ENCODE peak calls at places on chromosomes 4 and X, in nine cellular contexts. X is heart left ventricle; R is psoas muscle; W is tibial nerve; D is CD4-positive, alpha-beta memory T cell; K is Peyer's patch; S is K562; A is Panc1; M is SK-N-SH. Z is an unnamed sample. For H3K4me1 and H3K36me3, the result is how much of the 10 kb centered on the place peaks cover.

GRCh38 chr4:173991814-173992213 is 291.7 kb downstream of the FBXO8 start:
- DNase-seq in X (no peak), R (no peak), W (no peak), D (no peak), K (no peak), S (no peak), A (no peak), M (no peak), Z (no peak)

GRCh38 chr4:185717018-185717726 is 94.8 kb downstream of the SORBS2 start:
- DNase-seq in X (peak), R (no peak), W (no peak), D (no peak), K (no peak), S (no peak), A (no peak), M (no peak), Z (no peak)

GRCh38 chrX:95885074-95885473 is 799.6 kb upstream of the DIAPH2 start:
- DNase-seq in X (no peak), R (no peak), W (no peak), D (no peak), K (no peak), S (no peak), A (no peak), M (no peak), Z (no peak)

GRCh38 chrX:12955882-12956703 is 18.8 kb upstream of the TMSB4X start:
- DNase-seq in X (peak), R (peak), W (no peak), D (peak), K (no peak), S (peak), A (no peak), M (no peak), Z (no peak)

GRCh38 chr4:40915318-40916217 is 165.8 kb downstream of the NSUN7 start:
- DNase-seq in X (no peak), R (no peak), W (no peak), D (no peak), K (no peak), S (no peak), A (no peak), M (no peak), Z (no peak)

GRCh38 chr4:78606035-78606434 is 54.5 kb downstream of the ANXA3 start:
- DNase-seq in X (no peak), R (no peak), W (no peak), D (no peak), K (no peak), S (no peak), A (no peak), M (no peak), Z (no peak)

GRCh38 chrX:113399501-113400192 is 559.0 kb upstream of the AMOT start:
- DNase-seq in X (no peak), R (no peak), W (no peak), D (no peak), K (no peak), S (no peak), A (peak), M (no peak), Z (no peak)

GRCh38 chrX:17380221-17380620 is 5.2 kb downstream of the NHS start:
- DNase-seq in X (no peak), R (no peak), W (no peak), D (no peak), K (no peak), S (no peak), A (no peak), M (no peak), Z (no peak)

GRCh38 chr4:125104616-125105015 is 210.1 kb upstream of the FAT4 start:
- DNase-seq in X (no peak), R (no peak), W (no peak), D (no peak), K (no peak), S (no peak), A (no peak), M (no peak), Z (no peak)

GRCh38 chrX:19513383-19513782 is 1.9 kb downstream of the MAP3K15 start:
- DNase-seq in X (no peak), R (no peak), W (no peak), D (no peak), K (no peak), S (no peak), A (no peak), M (peak), Z (no peak)

GRCh38 chr4:150583287-150584197 is 1.6 kb downstream of the MAB21L2 start:
- DNase-seq in X (peak), R (peak), W (no peak), D (no peak), K (peak), S (no peak), A (no peak), M (peak), Z (no peak)

GRCh38 chrX:46559062-46559461 is 13.8 kb upstream of the ZNF674 start:
- DNase-seq in X (no peak), R (no peak), W (no peak), D (no peak), K (no peak), S (no peak), A (no peak), M (no peak), Z (no peak)

GRCh38 chr4:26048378-26048882 is 134.4 kb downstream of the SMIM20 start:
- DNase-seq in X (peak), R (peak), W (peak), D (no peak), K (no peak), S (no peak), A (no peak), M (peak), Z (no peak)

GRCh38 chr4:73236151-73236550 is 22.4 kb downstream of the ANKRD17 start:
- DNase-seq in X (no peak), R (no peak), W (no peak), D (no peak), K (no peak), S (no peak), A (no peak), M (no peak), Z (no peak)

GRCh38 chr4:6892190-6892908 is 17.3 kb upstream of the TBC1D14 start:
- DNase-seq in X (peak), R (peak), W (peak), D (peak), K (peak), S (peak), A (no peak), M (no peak), Z (peak)

GRCh38 chr4:80322716-80323115 is 12.8 kb upstream of the CFAP299 start:
- DNase-seq in X (no peak), R (no peak), W (no peak), D (no peak), K (no peak), S (peak), A (no peak), M (no peak), Z (no peak)

GRCh38 chr4:36337665-36338064 is 56.2 kb downstream of the DTHD1 start:
- DNase-seq in X (no peak), R (no peak), W (no peak), D (no peak), K (no peak), S (no peak), A (no peak), M (no peak), Z (no peak)

GRCh38 chr4:183852910-183853555 is 52.1 kb upstream of the STOX2 start:
- DNase-seq in X (no peak), R (no peak), W (no peak), D (no peak), K (no peak), S (no peak), A (no peak), M (no peak), Z (no peak)

GRCh38 chrX:48532201-48532600 is 7.3 kb upstream of the TBC1D25 start:
- DNase-seq in X (no peak), R (no peak), W (no peak), D (no peak), K (no peak), S (peak), A (no peak), M (no peak), Z (no peak)

GRCh38 chr4:147822128-147822527 is 90.2 kb downstream of the ARHGAP10 start:
- DNase-seq in X (peak), R (peak), W (peak), D (no peak), K (no peak), S (no peak), A (no peak), M (no peak), Z (no peak)

GRCh38 chr4:174423257-174423944 is 98.9 kb downstream of the HPGD start:
- DNase-seq in X (peak), R (peak), W (no peak), D (no peak), K (no peak), S (peak), A (peak), M (no peak), Z (no peak)

GRCh38 chr4:54539500-54540029 is 118.2 kb upstream of the KIT start:
- DNase-seq in X (peak), R (peak), W (peak), D (no peak), K (peak), S (peak), A (no peak), M (peak), Z (no peak)

GRCh38 chrX:47587091-47587891 is 5.1 kb downstream of the TIMP1 start:
- DNase-seq in X (no peak), R (no peak), W (no peak), D (no peak), K (no peak), S (no peak), A (no peak), M (no peak), Z (no peak)

GRCh38 chrX:41338422-41338821 is 4.5 kb downstream of the DDX3X start:
- DNase-seq in X (no peak), R (no peak), W (no peak), D (no peak), K (no peak), S (no peak), A (no peak), M (no peak), Z (no peak)

GRCh38 chrX:21481761-21482160 is 107.5 kb downstream of the CNKSR2 start:
- DNase-seq in X (no peak), R (no peak), W (no peak), D (no peak), K (no peak), S (no peak), A (no peak), M (no peak), Z (no peak)

GRCh38 chr4:120862432-120862831 is 60.1 kb downstream of the PRDM5 start:
- DNase-seq in X (no peak), R (no peak), W (no peak), D (no peak), K (no peak), S (no peak), A (no peak), M (no peak), Z (no peak)

GRCh38 chr4:148112231-148112982 is 329.8 kb downstream of the NR3C2 start:
- DNase-seq in X (no peak), R (no peak), W (no peak), D (no peak), K (no peak), S (no peak), A (no peak), M (no peak), Z (peak)

GRCh38 chr4:37528161-37528560 is 158.0 kb downstream of the RELL1 start:
- DNase-seq in X (no peak), R (no peak), W (no peak), D (no peak), K (no peak), S (no peak), A (no peak), M (no peak), Z (no peak)

GRCh38 chr4:55736605-55737183 is 82.9 kb upstream of the EXOC1L start:
- DNase-seq in X (no peak), R (no peak), W (no peak), D (peak), K (no peak), S (peak), A (no peak), M (peak), Z (no peak)

GRCh38 chrX:7996414-7996813 is 69.2 kb upstream of the PNPLA4 start:
- DNase-seq in X (no peak), R (no peak), W (peak), D (peak), K (no peak), S (peak), A (peak), M (peak), Z (no peak)

GRCh38 chrX:17689971-17690409 is 47.3 kb upstream of the SCML1 start:
- DNase-seq in X (no peak), R (no peak), W (no peak), D (peak), K (no peak), S (peak), A (peak), M (peak), Z (no peak)

GRCh38 chrX:72304877-72305276 is 837 bp downstream of the CITED1 start:
- DNase-seq in X (no peak), R (no peak), W (no peak), D (no peak), K (no peak), S (no peak), A (no peak), M (peak), Z (no peak)

GRCh38 chr4:61772116-61772515 is 572.0 kb downstream of the ADGRL3 start:
- DNase-seq in X (no peak), R (no peak), W (no peak), D (no peak), K (no peak), S (no peak), A (no peak), M (no peak), Z (no peak)

GRCh38 chrX:32530802-32531403 is 680.4 kb downstream of the DMD start:
- DNase-seq in X (no peak), R (no peak), W (no peak), D (peak), K (no peak), S (peak), A (no peak), M (no peak), Z (no peak)

GRCh38 chr4:77120888-77121508 is 36.0 kb upstream of the CCNG2 start:
- DNase-seq in X (no peak), R (no peak), W (no peak), D (no peak), K (no peak), S (no peak), A (no peak), M (no peak), Z (no peak)

GRCh38 chr4:151329217-151330007 is 4.0 kb upstream of the SH3D19 start:
- DNase-seq in X (no peak), R (no peak), W (no peak), D (no peak), K (no peak), S (no peak), A (peak), M (no peak), Z (no peak)

GRCh38 chrX:21373637-21374162 is 518 bp upstream of the CNKSR2 start:
- DNase-seq in X (peak), R (no peak), W (no peak), D (no peak), K (no peak), S (no peak), A (no peak), M (no peak), Z (peak)

DNA sequence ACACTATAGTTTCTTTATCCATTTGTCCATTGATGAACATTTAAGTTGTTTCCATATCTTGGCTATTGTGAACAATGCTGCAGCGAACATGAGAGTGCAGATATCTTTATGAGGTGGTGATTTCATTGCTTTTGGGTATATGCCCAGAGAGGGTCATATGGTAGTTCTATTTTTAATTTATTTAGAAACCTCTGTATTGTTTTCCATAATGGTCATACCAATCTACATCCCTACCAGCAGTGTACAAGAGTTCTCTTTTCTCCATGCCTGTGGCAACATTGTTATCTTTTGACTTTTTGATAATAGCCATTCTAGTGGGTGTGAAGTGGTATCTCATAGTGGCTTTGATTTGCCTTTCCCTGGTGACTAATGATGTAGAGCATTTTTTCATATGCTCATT is 48.8 kb downstream of the EDA start:
- DNase-seq in X (no peak), R (no peak), W (no peak), D (no peak), K (no peak), S (no peak), A (no peak), M (no peak), Z (no peak)
- H3K4me1 ChIP-seq in X (under half), R (under half), W (under half), D (under half), K (under half), S (under half), A (under half), M (under half), Z (under half)

GRCh38 chr4:1825326-1825725 is 30.6 kb downstream of the LETM1 start:
- DNase-seq in X (peak), R (no peak), W (no peak), D (no peak), K (no peak), S (no peak), A (no peak), M (peak), Z (no peak)
- H3K36me3 ChIP-seq in X (under half), R (under half), W (under half), D (under half), K (half or more), S (half or more), A (under half), M (under half), Z (under half)

GRCh38 chr4:88015659-88016295 is 8.3 kb downstream of the PKD2 start:
- DNase-seq in X (no peak), R (no peak), W (no peak), D (no peak), K (no peak), S (no peak), A (no peak), M (no peak), Z (no peak)

GRCh38 chr4:88022289-88022688 is 14.9 kb downstream of the PKD2 start:
- DNase-seq in X (no peak), R (no peak), W (no peak), D (no peak), K (no peak), S (no peak), A (no peak), M (no peak), Z (no peak)

GRCh38 chr4:88021824-88022223 is 14.4 kb downstream of the PKD2 start:
- DNase-seq in X (no peak), R (no peak), W (no peak), D (no peak), K (no peak), S (no peak), A (no peak), M (no peak), Z (no peak)

GRCh38 chr4:88017516-88018302 is 10.3 kb downstream of the PKD2 start:
- DNase-seq in X (no peak), R (no peak), W (no peak), D (no peak), K (no peak), S (no peak), A (peak), M (no peak), Z (no peak)

DNA sequence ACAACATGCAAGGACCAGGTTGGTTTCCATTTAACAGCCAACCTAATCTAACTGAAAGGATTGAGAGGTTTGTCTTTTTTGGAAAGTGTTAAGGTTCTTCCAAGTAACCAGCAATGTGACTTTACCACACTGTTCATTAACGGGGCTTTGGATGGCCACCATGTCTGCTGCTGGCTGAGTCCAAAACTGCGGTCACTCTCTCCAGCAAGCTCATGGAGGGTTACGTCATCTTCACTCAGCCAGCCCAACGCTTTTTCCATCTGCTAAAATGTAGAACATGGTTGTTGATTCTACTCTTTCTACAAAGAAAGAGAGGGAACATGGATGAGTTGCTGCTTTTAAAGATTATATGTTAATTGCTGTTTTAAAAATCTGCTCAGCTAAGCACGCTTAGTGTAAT is 11.0 kb downstream of the PKD2 start:
- DNase-seq in X (peak), R (peak), W (no peak), D (no peak), K (no peak), S (no peak), A (no peak), M (no peak), Z (no peak)
- H3K27ac ChIP-seq in X (peak), R (peak), W (peak), D (no peak), K (peak), S (no peak), A (no peak), M (peak), Z (no peak)

GRCh38 chrX:132482632-132483031 is 6.2 kb downstream of the MBNL3 start:
- DNase-seq in X (no peak), R (no peak), W (no peak), D (no peak), K (no peak), S (no peak), A (no peak), M (no peak), Z (no peak)

GRCh38 chrX:132481449-132481848 is 7.4 kb downstream of the MBNL3 start:
- DNase-seq in X (no peak), R (no peak), W (no peak), D (no peak), K (no peak), S (no peak), A (no peak), M (no peak), Z (no peak)

GRCh38 chrX:132483951-132484350 is 4.9 kb downstream of the MBNL3 start:
- DNase-seq in X (no peak), R (no peak), W (no peak), D (no peak), K (no peak), S (no peak), A (no peak), M (no peak), Z (no peak)

GRCh38 chrX:132480581-132481203 is 8.1 kb downstream of the MBNL3 start:
- DNase-seq in X (peak), R (peak), W (no peak), D (peak), K (peak), S (no peak), A (no peak), M (no peak), Z (peak)

DNA sequence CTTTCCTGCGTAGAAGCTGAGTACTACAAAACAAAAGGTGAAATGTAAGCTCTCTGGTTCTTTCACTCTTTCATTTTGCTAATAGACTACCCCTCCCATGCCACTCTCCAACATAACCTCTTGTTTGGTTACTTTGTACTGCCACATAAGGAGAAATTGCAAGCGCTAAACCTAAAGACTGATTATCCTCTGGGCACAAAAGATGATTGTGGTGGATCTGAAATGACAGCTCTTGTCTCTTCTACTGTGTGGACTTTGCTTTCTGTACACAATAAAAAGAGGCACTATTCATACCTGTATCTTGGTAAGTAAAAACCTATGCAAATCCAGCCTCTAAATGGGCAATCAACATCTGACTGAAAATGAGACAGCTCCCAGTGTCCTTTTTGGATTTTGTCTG is 5.3 kb downstream of the MBNL3 start:
- DNase-seq in X (no peak), R (no peak), W (no peak), D (no peak), K (no peak), S (no peak), A (no peak), M (no peak), Z (no peak)
- H3K4me1 ChIP-seq in X (under half), R (under half), W (under half), D (under half), K (under half), S (under half), A (under half), M (under half), Z (under half)

GRCh38 chr4:10104991-10105276 is 11.7 kb downstream of the WDR1 start:
- DNase-seq in X (no peak), R (no peak), W (no peak), D (no peak), K (no peak), S (no peak), A (no peak), M (no peak), Z (no peak)

GRCh38 chr4:10105421-10105820 is 11.2 kb downstream of the WDR1 start:
- DNase-seq in X (no peak), R (no peak), W (no peak), D (no peak), K (no peak), S (no peak), A (no peak), M (no peak), Z (no peak)

GRCh38 chr4:10105920-10106319 is 10.7 kb downstream of the WDR1 start:
- DNase-seq in X (no peak), R (no peak), W (no peak), D (no peak), K (no peak), S (peak), A (no peak), M (no peak), Z (no peak)

GRCh38 chr4:10107111-10108091 is 9.2 kb downstream of the WDR1 start:
- DNase-seq in X (no peak), R (no peak), W (no peak), D (no peak), K (no peak), S (no peak), A (no peak), M (no peak), Z (no peak)

GRCh38 chr4:10106421-10107039 is 10.1 kb downstream of the WDR1 start:
- DNase-seq in X (peak), R (peak), W (peak), D (no peak), K (no peak), S (peak), A (peak), M (peak), Z (no peak)
- H3K36me3 ChIP-seq in X (under half), R (under half), W (under half), D (half or more), K (under half), S (half or more), A (under half), M (half or more), Z (under half)

GRCh38 chrX:143580266-143580665 is 55.6 kb downstream of the SLITRK4 start:
- DNase-seq in X (no peak), R (no peak), W (no peak), D (no peak), K (no peak), S (no peak), A (no peak), M (no peak), Z (no peak)
- H3K27ac ChIP-seq in X (no peak), R (peak), W (no peak), D (no peak), K (no peak), S (no peak), A (no peak), M (no peak), Z (no peak)

GRCh38 chrX:107677909-107678308 is 49.6 kb downstream of the PRPS1 start:
- DNase-seq in X (no peak), R (no peak), W (no peak), D (no peak), K (no peak), S (no peak), A (no peak), M (no peak), Z (no peak)
- H3K4me1 ChIP-seq in X (under half), R (under half), W (under half), D (half or more), K (under half), S (under half), A (under half), M (under half), Z (under half)

Z was measured in naive thymus-derived CD4-positive, alpha-beta T cell.